ENCODE peak calls at places on chromosomes 12 and 14, in four cellular contexts. A is HepG2, T is K562, O is GM12878. H is an unnamed sample.

GRCh38 chr12:96094201-96094600 is 58.8 kb upstream of the LTA4H start:
- DNase-seq in A (no peak), O (no peak), T (no peak), H (peak; percentile 42)

GRCh38 chr12:130086248-130086647 is 76.0 kb upstream of the FZD10 start:
- DNase-seq in A (no peak), O (no peak), T (no peak), H (no peak)

GRCh38 chr14:80955434-80955939 is at the start of gene TSHR:
- DNase-seq in T (no peak), O (no peak), A (no peak), H (peak; percentile 35)

GRCh38 chr14:35050652-35051051 is 4.6 kb downstream of the FAM177A1 start:
- DNase-seq in O (no peak), T (peak; percentile 46), A (peak; percentile 87), H (no peak)

GRCh38 chr12:130576286-130576933 is 139.7 kb downstream of the RIMBP2 start:
- DNase-seq in A (no peak), T (no peak), O (no peak), H (no peak)

GRCh38 chr14:42736408-42736807 is 1129.7 kb downstream of the LRFN5 start:
- DNase-seq in O (no peak), A (no peak), T (no peak), H (no peak)

GRCh38 chr14:97058071-97058470 is 260.9 kb downstream of the VRK1 start:
- DNase-seq in A (no peak), T (no peak), O (no peak), H (no peak)

GRCh38 chr14:69101331-69101826 is 51.5 kb downstream of the DCAF5 start:
- DNase-seq in A (no peak), T (peak; percentile 28), O (no peak), H (no peak)

GRCh38 chr12:57620936-57621496 is 9.8 kb downstream of the ARHGEF25 start:
- DNase-seq in T (no peak), O (no peak), A (no peak), H (no peak)

GRCh38 chr12:30795660-30796507 is 41.1 kb upstream of the CAPRIN2 start:
- DNase-seq in T (peak; percentile 56), O (no peak), A (peak; percentile 48), H (peak; percentile 81)

GRCh38 chr12:122423258-122424165 is 1.0 kb upstream of the CLIP1 start:
- DNase-seq in T (no peak), O (no peak), A (peak; percentile 64), H (peak; percentile 45)

GRCh38 chr12:122946690-122947271 is 19.5 kb downstream of the ABCB9 start:
- DNase-seq in O (peak; percentile 59), T (peak; percentile 50), A (peak; percentile 85), H (no peak)

GRCh38 chr14:61678966-61679365 is 16.3 kb upstream of the HIF1A start:
- DNase-seq in O (no peak), A (no peak), T (no peak), H (peak; percentile 53)

GRCh38 chr12:2129076-2129475 is 76.3 kb downstream of the CACNA1C start:
- DNase-seq in O (no peak), A (no peak), T (no peak), H (no peak)

GRCh38 chr14:79051009-79051710 is 881.0 kb downstream of the NRXN3 start:
- DNase-seq in T (no peak), A (no peak), O (no peak), H (no peak)

GRCh38 chr12:24226745-24227350 is 277.4 kb upstream of the SOX5 start:
- DNase-seq in O (no peak), A (peak; percentile 1), T (no peak), H (no peak)

GRCh38 chr14:68359862-68360552 is 432.9 kb downstream of the ZFP36L1 start:
- DNase-seq in O (no peak), A (no peak), T (no peak), H (no peak)

GRCh38 chr14:68783408-68784297 is 9.2 kb downstream of the ZFP36L1 start:
- DNase-seq in A (peak; percentile 94), T (no peak), O (no peak), H (no peak)

GRCh38 chr14:68510201-68510600 is 282.7 kb downstream of the ZFP36L1 start:
- DNase-seq in T (no peak), O (no peak), A (no peak), H (no peak)

GRCh38 chr12:111705672-111706071 is 19.8 kb downstream of the ACAD10 start:
- DNase-seq in O (no peak), T (no peak), A (no peak), H (no peak)

GRCh38 chr12:2341051-2341751 is 288.4 kb downstream of the CACNA1C start:
- DNase-seq in T (no peak), O (no peak), A (no peak), H (no peak)

GRCh38 chr14:68468437-68469207 is 324.2 kb downstream of the ZFP36L1 start:
- DNase-seq in T (no peak), O (no peak), A (no peak), H (no peak)

GRCh38 chr12:3336606-3337311 is 154.2 kb upstream of the PRMT8 start:
- DNase-seq in A (peak; percentile 75), O (no peak), T (no peak), H (no peak)

GRCh38 chr14:21041676-21042433 is at the start of gene RNASE7:
- DNase-seq in T (no peak), A (no peak), O (no peak), H (no peak)

GRCh38 chr14:103733651-103734050 is 18.0 kb downstream of the ZFYVE21 start:
- DNase-seq in A (no peak), O (no peak), T (no peak), H (no peak)

DNA sequence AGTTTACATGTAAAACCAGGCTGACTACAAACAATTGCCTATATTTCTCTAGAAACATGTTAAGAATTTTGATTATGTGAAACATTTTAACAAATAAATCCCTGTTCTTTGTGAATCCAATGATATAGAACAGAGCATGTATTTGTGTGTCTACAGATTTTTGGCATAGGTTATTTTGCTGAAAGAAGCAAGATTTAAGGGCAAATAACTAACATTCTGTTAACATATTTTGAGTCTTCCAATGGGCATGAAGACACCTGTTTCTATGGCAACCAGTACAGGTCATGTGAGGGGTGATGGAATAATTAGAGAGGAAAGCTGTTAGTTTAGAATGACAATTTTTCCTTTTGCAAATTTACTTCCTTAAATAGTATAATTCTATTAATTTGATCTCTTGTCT is 8.8 kb downstream of the ART4 start:
- DNase-seq in O (no peak), T (no peak), A (no peak), H (no peak)
- TF ChIP-seq ETV6 in O (no peak), T (no peak), A (no peak), H (no peak)

DNA sequence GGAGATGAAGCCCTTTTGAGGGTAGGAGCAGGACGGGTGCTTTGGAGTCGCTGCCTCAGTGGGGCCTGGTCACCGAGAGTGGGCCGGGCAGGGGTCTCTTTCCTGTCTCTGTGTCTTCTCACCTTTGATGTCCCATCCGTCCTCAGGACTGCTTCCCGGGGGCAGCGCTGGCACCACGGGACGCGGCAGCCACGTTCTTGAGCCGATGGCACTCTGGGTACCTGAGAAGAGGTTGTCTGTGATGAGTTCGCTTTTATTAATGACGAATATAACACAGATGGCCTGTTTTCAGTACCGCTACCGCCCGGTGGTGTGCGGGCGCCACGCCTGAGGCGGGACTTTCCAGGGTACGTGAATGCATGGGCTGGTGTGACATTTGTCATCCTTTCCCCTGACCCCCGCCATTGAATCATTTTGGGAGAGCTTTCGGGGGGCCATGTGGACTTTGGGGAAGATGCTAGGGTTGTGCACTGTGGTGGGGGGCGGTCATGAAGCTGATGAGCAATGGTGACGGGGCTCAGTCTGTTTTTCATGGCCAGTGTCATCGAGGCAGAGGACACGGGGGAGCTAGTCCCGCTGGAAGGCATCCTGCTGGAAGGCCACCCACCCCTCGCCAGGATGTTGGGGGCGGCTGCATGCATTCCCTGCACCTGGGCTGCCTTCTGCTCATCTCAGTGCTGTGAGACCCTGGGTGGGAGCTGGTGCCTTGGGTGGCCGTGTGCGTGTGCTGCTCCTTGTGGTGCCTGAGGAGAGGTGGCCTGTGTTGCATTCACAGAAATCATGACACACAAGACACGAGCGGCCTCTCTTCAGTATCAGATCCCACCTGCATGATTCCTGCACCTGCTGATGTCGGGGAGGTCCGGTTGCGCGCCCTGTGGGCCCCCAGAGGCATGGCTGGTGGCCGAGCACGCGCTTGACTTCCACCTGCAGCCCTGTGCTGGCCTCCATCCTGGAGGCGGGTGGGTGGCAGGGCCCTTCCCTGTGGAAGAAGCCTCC is 162.5 kb upstream of the RTL1 start:
- DNase-seq in T (no peak), A (no peak), O (no peak), H (peak; percentile 8)
- TF ChIP-seq CREB1 in T (no peak), A (no peak), O (no peak), H (no peak)

DNA sequence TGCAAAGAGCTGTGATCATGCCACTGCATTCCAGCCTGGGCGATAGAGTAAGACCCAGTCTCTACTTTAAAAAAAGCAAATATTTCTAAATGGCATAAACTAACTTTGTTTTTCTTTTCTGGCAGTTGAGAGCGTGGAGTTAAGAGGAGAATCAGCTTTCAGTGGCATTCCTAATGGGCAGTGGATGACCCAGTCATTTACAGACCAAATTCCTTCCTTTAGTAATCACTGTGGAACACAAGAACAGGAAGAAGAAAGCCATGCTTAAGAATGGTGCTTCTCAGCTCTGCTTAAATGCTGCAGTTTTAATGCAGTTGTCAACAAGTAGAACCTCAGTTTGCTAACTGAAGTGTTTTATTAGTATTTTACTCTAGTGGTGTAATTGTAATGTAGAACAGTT is 21.2 kb downstream of the TDG start:
- DNase-seq in T (no peak), A (no peak), O (no peak), H (no peak)
- TF ChIP-seq ETV6 in T (no peak), A (no peak), O (no peak), H (no peak)

GRCh38 chr12:108854453-108855283 is 2.7 kb downstream of the SSH1 start:
- DNase-seq in T (no peak), A (no peak), O (peak; percentile 83), H (no peak)
- TF ChIP-seq CREB1 in T (no peak), A (no peak), O (peak; percentile 91), H (no peak)

DNA sequence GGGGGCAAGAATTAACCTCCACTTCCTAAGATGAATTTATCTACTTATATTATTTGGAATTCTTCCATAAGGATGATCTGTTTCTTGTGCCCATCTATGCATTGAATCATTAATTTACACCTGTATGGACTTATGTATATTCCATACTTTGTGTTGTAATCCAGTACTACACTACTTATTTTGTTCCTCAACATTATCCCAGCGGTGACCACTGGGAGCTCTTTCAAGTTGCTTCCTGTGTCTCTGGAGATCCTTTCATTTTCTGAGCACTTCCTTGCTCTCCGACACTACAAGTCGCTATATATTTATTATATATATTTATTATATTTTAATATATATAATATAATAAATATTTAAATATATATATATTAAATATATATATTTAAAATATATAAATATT is 54.9 kb upstream of the SCN8A start:
- DNase-seq in O (no peak), A (no peak), T (peak; percentile 24), H (no peak)
- TF ChIP-seq ETV6 in O (no peak), A (no peak), T (no peak), H (no peak)

H was measured in WTC11.